ENCODE peak calls at places on chromosomes 4 and X, in eight cellular contexts. Q, S, W, C, Z, P, O and A are unnamed samples.

GRCh38 chr4:7858498-7858897 is 81.2 kb downstream of the AFAP1 start:
- DNase-seq in Q (no peak), S (no peak), W (no peak), C (no peak), Z (no peak), P (no peak), O (no peak), A (no peak)

GRCh38 chrX:102746134-102746584 is 25.6 kb downstream of the GPRASP3 start:
- DNase-seq in Q (no peak), S (no peak), W (no peak), C (no peak), Z (no peak), P (peak), O (peak), A (peak)

GRCh38 chr4:150070464-150071170 is 7.6 kb upstream of the DCLK2 start:
- DNase-seq in Q (no peak), S (no peak), W (no peak), C (no peak), Z (no peak), P (no peak), O (no peak), A (no peak)

GRCh38 chrX:132023896-132024386 is 839 bp downstream of the STK26 start:
- DNase-seq in Q (peak), S (no peak), W (no peak), C (peak), Z (no peak), P (peak), O (peak), A (peak)

GRCh38 chr4:112514079-112514448 is 1.9 kb downstream of the NEUROG2 start:
- DNase-seq in Q (no peak), S (no peak), W (no peak), C (no peak), Z (no peak), P (no peak), O (no peak), A (peak)

GRCh38 chr4:41323706-41324105 is 67.0 kb downstream of the UCHL1 start:
- DNase-seq in Q (no peak), S (peak), W (no peak), C (no peak), Z (no peak), P (no peak), O (no peak), A (no peak)

GRCh38 chrX:151641564-151641963 is 53.7 kb upstream of the PRRG3 start:
- DNase-seq in Q (no peak), S (no peak), W (no peak), C (no peak), Z (no peak), P (no peak), O (no peak), A (no peak)

GRCh38 chrX:1025413-1025812 is 187.0 kb downstream of the CRLF2 start:
- DNase-seq in Q (no peak), S (no peak), W (no peak), C (no peak), Z (no peak), P (no peak), O (no peak), A (no peak)

GRCh38 chrX:129688097-129688496 is 33.3 kb upstream of the APLN start:
- DNase-seq in Q (no peak), S (no peak), W (no peak), C (no peak), Z (no peak), P (no peak), O (no peak), A (no peak)

GRCh38 chr4:111836601-111837000 is 308.7 kb upstream of the FAM241A start:
- DNase-seq in Q (no peak), S (no peak), W (no peak), C (no peak), Z (no peak), P (no peak), O (no peak), A (no peak)

GRCh38 chrX:49910344-49910743 is 12.1 kb upstream of the CLCN5 start:
- DNase-seq in Q (no peak), S (no peak), W (no peak), C (no peak), Z (no peak), P (no peak), O (no peak), A (peak)

GRCh38 chr4:169810325-169811323 is 52.9 kb upstream of the HPF1 start:
- DNase-seq in Q (peak), S (peak), W (peak), C (peak), Z (no peak), P (no peak), O (no peak), A (peak)

GRCh38 chr4:88297131-88297530 is 12.8 kb upstream of the PPM1K start:
- DNase-seq in Q (no peak), S (no peak), W (no peak), C (no peak), Z (no peak), P (no peak), O (no peak), A (no peak)

GRCh38 chr4:156169011-156169410 is 215.3 kb upstream of the CTSO start:
- DNase-seq in Q (peak), S (peak), W (peak), C (peak), Z (no peak), P (peak), O (peak), A (no peak)

GRCh38 chr4:180558427-180558826 is 1684.8 kb upstream of the TENM3 start:
- DNase-seq in Q (no peak), S (no peak), W (no peak), C (no peak), Z (no peak), P (no peak), O (no peak), A (no peak)
- TF ChIP-seq CTCF in Q (no peak), S (no peak), W (no peak), C (no peak), Z (no peak), P (no peak), O (no peak), A (no peak)

GRCh38 chrX:17395154-17395553 is 20.2 kb downstream of the NHS start:
- DNase-seq in Q (no peak), S (no peak), W (no peak), C (no peak), Z (no peak), P (no peak), O (no peak), A (no peak)
- TF ChIP-seq CTCF in Q (no peak), S (no peak), W (no peak), C (no peak), Z (no peak), P (no peak), O (no peak), A (no peak)

DNA sequence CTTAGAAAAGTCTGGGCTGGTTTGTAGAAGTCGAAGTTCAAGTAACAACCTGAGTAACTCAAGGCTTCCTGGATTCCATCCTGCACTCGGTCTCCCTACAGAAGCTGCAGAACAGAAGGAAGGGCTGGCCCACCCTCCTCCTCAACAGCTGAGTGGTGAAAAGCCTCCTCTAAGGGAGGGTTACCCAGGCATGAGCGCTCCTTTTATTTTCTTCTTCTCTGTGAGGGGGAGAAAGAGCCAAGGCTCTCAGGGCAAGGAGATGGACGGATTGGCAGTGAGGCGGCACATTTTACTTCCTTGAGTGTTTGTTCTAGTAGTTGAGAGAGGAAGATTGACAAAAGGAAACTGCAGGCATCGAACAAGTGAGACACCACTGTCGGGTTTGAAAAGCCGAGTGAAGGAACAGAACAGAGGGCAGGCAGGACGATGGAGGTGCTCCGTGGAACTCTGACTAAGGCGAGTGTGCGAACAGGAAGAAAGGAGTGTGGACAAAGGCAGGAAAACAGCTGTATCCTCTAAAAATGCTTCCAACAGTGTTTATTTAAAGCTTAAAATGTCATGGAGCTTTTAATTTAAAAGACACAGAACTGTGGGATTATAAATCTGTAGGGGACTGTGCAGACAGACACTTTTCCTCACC is 38.4 kb upstream of the STS start:
- DNase-seq in Q (no peak), S (no peak), W (no peak), C (no peak), Z (no peak), P (no peak), O (no peak), A (no peak)
- TF ChIP-seq CTCF in Q (no peak), S (no peak), W (no peak), C (no peak), Z (no peak), P (no peak), O (no peak), A (no peak)

DNA sequence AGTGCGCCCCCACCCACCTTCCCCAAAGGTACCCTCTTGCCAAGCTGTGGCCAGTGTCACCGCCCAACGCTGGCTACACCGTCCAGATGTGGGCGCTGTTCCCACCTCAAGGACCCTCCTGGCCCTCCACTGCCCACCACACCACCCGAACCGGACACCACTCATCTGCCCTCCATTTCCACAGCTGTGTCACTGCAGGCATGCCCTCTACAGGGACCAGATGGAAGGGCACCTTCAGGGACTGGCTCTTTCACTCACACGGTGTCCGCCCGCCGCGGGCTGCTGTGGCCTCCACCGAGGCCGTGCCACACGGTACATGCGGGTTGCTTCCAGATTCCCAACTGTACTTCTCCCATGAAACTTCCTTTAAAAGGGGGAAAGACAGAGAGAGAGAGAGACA is 87.7 kb downstream of the FAM53A start:
- DNase-seq in Q (no peak), S (no peak), W (no peak), C (no peak), Z (no peak), P (no peak), O (no peak), A (no peak)
- TF ChIP-seq CTCF in Q (no peak), S (no peak), W (no peak), C (no peak), Z (no peak), P (no peak), O (no peak), A (peak)